ENCODE peak calls at places on chromosomes 13 and 19, in seven cellular contexts. O is hepatocyte, Y is tibial nerve, Q is prostate gland, Z is adrenal gland, T is mucosa of descending colon, G is tibial artery. R is an unnamed sample. For H3K4me1, the result is how much of the 10 kb centered on the place peaks cover.

GRCh38 chr13:106636492-106636891 is 68.6 kb upstream of the ARGLU1 start:
- DNase-seq in O (no peak), Y (no peak), Q (no peak), Z (no peak), T (no peak), G (no peak), R (no peak)

GRCh38 chr19:18156841-18157464 is 4.0 kb downstream of the PIK3R2 start:
- DNase-seq in O (peak), Y (peak), Q (peak), Z (peak), T (peak), G (peak), R (peak)

GRCh38 chr19:41702208-41702651 is 6.2 kb upstream of the CEACAM5 start:
- DNase-seq in O (no peak), Y (no peak), Q (no peak), Z (no peak), T (no peak), G (no peak), R (no peak)

GRCh38 chr19:47730910-47731309 is 14.4 kb upstream of the NOP53 start:
- DNase-seq in O (no peak), Y (no peak), Q (no peak), Z (no peak), T (no peak), G (no peak), R (no peak)

GRCh38 chr19:46860846-46861690 is at the start of gene ARHGAP35:
- DNase-seq in O (peak), Y (no peak), Q (no peak), Z (peak), T (peak), G (peak), R (no peak)

GRCh38 chr19:48010932-48011758 is 16.7 kb downstream of the ELSPBP1 start:
- DNase-seq in O (no peak), Y (no peak), Q (no peak), Z (no peak), T (no peak), G (no peak), R (no peak)

GRCh38 chr13:62838891-62839290 is 1423.2 kb upstream of the PCDH20 start:
- DNase-seq in O (no peak), Y (no peak), Q (no peak), Z (no peak), T (no peak), G (no peak), R (no peak)

GRCh38 chr13:50284540-50284939 is 269.3 kb downstream of the KCNRG start:
- DNase-seq in O (no peak), Y (no peak), Q (no peak), Z (no peak), T (no peak), G (no peak), R (no peak)

GRCh38 chr13:84821261-84821660 is 939.0 kb upstream of the SLITRK1 start:
- DNase-seq in O (no peak), Y (no peak), Q (no peak), Z (no peak), T (no peak), G (no peak), R (peak)

GRCh38 chr19:10363789-10364281 is 16.5 kb downstream of the TYK2 start:
- DNase-seq in O (no peak), Y (no peak), Q (no peak), Z (no peak), T (no peak), G (no peak), R (no peak)

GRCh38 chr13:110308377-110309158 is 1.5 kb downstream of the COL4A2 start:
- DNase-seq in O (peak), Y (peak), Q (no peak), Z (no peak), T (peak), G (no peak), R (no peak)

GRCh38 chr13:112454648-112455334 is 78.6 kb downstream of the SPACA7 start:
- DNase-seq in O (no peak), Y (no peak), Q (no peak), Z (no peak), T (no peak), G (no peak), R (no peak)

GRCh38 chr19:12230751-12231733 is 63.6 kb downstream of the ZNF44 start:
- DNase-seq in O (no peak), Y (no peak), Q (no peak), Z (no peak), T (no peak), G (no peak), R (no peak)

GRCh38 chr19:37931941-37932655 is 25.1 kb downstream of the SIPA1L3 start:
- DNase-seq in O (peak), Y (no peak), Q (peak), Z (no peak), T (peak), G (peak), R (no peak)

GRCh38 chr13:66886248-66886647 is 343.9 kb downstream of the PCDH9 start:
- DNase-seq in O (no peak), Y (no peak), Q (no peak), Z (no peak), T (no peak), G (no peak), R (no peak)

GRCh38 chr19:45323671-45324081 is 1.0 kb upstream of the CKM start:
- DNase-seq in O (peak), Y (no peak), Q (no peak), Z (no peak), T (no peak), G (no peak), R (no peak)
- H3K4me3 ChIP-seq in O (peak), Y (no peak), Q (no peak), Z (no peak), T (no peak), G (no peak), R (peak)

GRCh38 chr19:35040826-35041547 is 534 bp upstream of the HPN start:
- DNase-seq in O (peak), Y (peak), Q (peak), Z (peak), T (peak), G (peak), R (no peak)
- H3K4me1 ChIP-seq in O (under half), Y (under half), Q (under half), Z (under half), T (under half), G (under half), R (under half)

GRCh38 chr19:4519172-4519496 is 848 bp upstream of the PLIN4 start:
- DNase-seq in O (no peak), Y (no peak), Q (no peak), Z (no peak), T (no peak), G (no peak), R (no peak)

GRCh38 chr19:4518345-4519171 is at the start of gene PLIN4:
- DNase-seq in O (no peak), Y (no peak), Q (peak), Z (no peak), T (no peak), G (no peak), R (no peak)

GRCh38 chr19:4516939-4517300 is 1.4 kb downstream of the PLIN4 start:
- DNase-seq in O (no peak), Y (no peak), Q (no peak), Z (no peak), T (no peak), G (no peak), R (no peak)

GRCh38 chr19:4516199-4516938 is 1.9 kb downstream of the PLIN4 start:
- DNase-seq in O (no peak), Y (no peak), Q (no peak), Z (no peak), T (no peak), G (no peak), R (no peak)

DNA sequence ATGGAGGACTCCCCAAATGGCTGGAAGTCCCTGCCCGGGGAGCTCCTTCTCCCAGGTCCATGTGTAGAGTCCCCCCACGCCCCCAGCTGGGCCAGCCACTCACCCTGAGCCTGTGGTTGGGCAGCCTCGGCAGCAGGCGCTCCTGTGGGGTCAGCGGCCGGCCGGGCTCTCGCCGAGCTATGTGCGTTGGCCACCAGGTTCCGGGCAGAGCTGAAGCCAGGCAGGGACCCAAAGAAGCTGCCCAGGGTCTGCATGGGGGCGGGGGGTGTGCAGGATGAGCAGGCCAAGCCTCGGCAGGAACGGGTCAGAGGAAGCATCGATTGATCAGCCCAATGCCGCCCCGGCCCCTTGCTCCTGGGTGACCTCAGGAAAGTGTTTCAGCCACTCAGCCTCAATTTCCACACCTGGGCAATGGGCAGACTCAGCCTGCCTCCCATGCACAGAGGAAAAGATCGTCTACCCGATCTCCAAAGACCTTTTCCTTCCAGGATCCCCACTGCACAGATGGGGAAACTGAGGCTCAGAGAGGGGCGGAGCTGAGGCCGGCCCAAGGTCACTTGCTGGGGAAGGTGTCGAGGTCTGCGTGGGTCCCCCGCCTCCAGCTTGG is 732 bp downstream of the PLIN4 start:
- DNase-seq in O (no peak), Y (no peak), Q (no peak), Z (no peak), T (no peak), G (no peak), R (no peak)
- H3K4me3 ChIP-seq in O (no peak), Y (no peak), Q (peak), Z (no peak), T (no peak), G (no peak), R (no peak)

GRCh38 chr13:27635256-27635655 is 13.6 kb downstream of the POLR1D start:
- DNase-seq in O (no peak), Y (no peak), Q (no peak), Z (no peak), T (no peak), G (no peak), R (no peak)
- H3K4me1 ChIP-seq in O (under half), Y (under half), Q (under half), Z (under half), T (under half), G (under half), R (under half)